ENCODE peak calls at places on chromosomes 6 and 20, in four cellular contexts. N, K, B and I are unnamed samples.

GRCh38 chr6:35717449-35718353 is 19.1 kb upstream of the ARMC12 start:
- DNase-seq in N (no peak), K (peak; percentile 59), B (no peak), I (no peak)

GRCh38 chr6:105001063-105001462 is 44.2 kb downstream of the LIN28B start:
- DNase-seq in N (no peak), K (no peak), B (no peak), I (no peak)

GRCh38 chr6:162973141-162973872 is 245.5 kb downstream of the PACRG start:
- DNase-seq in N (no peak), K (no peak), B (no peak), I (no peak)

GRCh38 chr6:127641905-127642304 is 64.9 kb downstream of the C6orf58 start:
- DNase-seq in N (no peak), K (no peak), B (no peak), I (no peak)

GRCh38 chr20:60465993-60466682 is 507.9 kb downstream of the CDH26 start:
- DNase-seq in N (no peak), K (no peak), B (no peak), I (no peak)

GRCh38 chr6:11264100-11264499 is 31.6 kb upstream of the NEDD9 start:
- DNase-seq in N (no peak), K (no peak), B (no peak), I (no peak)

GRCh38 chr20:50794846-50795634 is at the start of gene BCAS4:
- DNase-seq in N (peak; percentile 73), K (peak; percentile 83), B (peak; percentile 85), I (peak; percentile 87)

GRCh38 chr6:159908535-159908934 is 17.7 kb downstream of the MAS1 start:
- DNase-seq in N (no peak), K (no peak), B (no peak), I (no peak)

GRCh38 chr6:109713097-109713496 is 22.0 kb downstream of the FIG4 start:
- DNase-seq in N (no peak), K (no peak), B (peak; percentile 21), I (no peak)

GRCh38 chr20:44064501-44065400 is 122.2 kb downstream of the JPH2 start:
- DNase-seq in N (no peak), K (no peak), B (no peak), I (no peak)
- H3K27ac ChIP-seq in N (no peak overlapping the region), K (no peak overlapping the region), B (no peak overlapping the region), I (no peak overlapping the region)

DNA sequence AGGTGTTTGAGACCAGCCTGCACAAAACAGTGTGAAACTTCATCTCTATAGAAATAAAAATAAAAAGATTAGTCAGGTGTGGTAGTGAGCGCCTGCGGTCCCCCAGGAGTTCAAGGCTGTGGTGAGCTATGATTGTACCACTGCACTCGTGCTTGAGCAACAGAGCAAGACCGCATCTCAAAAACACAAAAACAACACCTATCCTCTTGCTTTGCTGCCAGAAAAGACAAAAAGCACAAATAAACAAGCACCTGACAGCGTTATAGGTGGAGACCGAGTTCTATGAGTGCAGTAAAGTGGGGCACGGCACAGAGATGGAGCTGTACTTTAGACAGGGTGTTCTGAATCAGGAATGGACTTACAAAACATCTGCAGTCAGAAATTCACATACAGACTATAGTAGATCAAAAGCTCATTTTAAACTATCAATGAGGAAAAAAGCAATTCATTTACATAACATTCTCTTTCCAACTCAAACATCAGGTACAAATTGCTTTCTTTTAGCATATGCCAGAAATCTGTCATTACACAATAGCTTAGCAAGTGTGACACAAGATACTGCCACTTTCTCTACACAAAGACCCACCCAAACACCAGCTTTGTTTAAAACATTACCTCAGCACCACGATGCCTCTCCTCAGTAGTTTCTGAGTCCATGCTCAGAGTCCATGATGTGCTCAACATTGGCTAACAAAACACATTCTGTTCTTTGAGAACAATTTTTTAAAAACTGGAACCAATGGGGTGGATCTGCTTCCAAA is 10.1 kb downstream of the EZR start:
- DNase-seq in N (no peak), K (no peak), B (no peak), I (no peak)
- H3K27ac ChIP-seq in N (peak overlapping the region; percentile 41), K (no peak overlapping the region), B (no peak overlapping the region), I (no peak overlapping the region)

GRCh38 chr6:137917518-137917917 is 50.5 kb downstream of the TNFAIP3 start:
- DNase-seq in N (no peak), K (no peak), B (no peak), I (no peak)
- H3K27ac ChIP-seq in N (no peak overlapping the region), K (no peak overlapping the region), B (no peak overlapping the region), I (no peak overlapping the region)

GRCh38 chr20:49668181-49668877 is 45.3 kb downstream of the B4GALT5 start:
- DNase-seq in N (peak; percentile 25), K (no peak), B (no peak), I (no peak)

GRCh38 chr20:49665796-49666195 is 47.9 kb downstream of the B4GALT5 start:
- DNase-seq in N (no peak), K (no peak), B (no peak), I (no peak)

GRCh38 chr20:49669601-49670189 is 44.0 kb downstream of the B4GALT5 start:
- DNase-seq in N (no peak), K (no peak), B (no peak), I (no peak)

GRCh38 chr20:49664914-49665313 is 48.8 kb downstream of the B4GALT5 start:
- DNase-seq in N (no peak), K (no peak), B (no peak), I (no peak)

GRCh38 chr20:49666906-49667305 is 46.8 kb downstream of the B4GALT5 start:
- DNase-seq in N (no peak), K (no peak), B (no peak), I (no peak)
- H3K27ac ChIP-seq in N (no peak overlapping the region), K (no peak overlapping the region), B (no peak overlapping the region), I (no peak overlapping the region)

DNA sequence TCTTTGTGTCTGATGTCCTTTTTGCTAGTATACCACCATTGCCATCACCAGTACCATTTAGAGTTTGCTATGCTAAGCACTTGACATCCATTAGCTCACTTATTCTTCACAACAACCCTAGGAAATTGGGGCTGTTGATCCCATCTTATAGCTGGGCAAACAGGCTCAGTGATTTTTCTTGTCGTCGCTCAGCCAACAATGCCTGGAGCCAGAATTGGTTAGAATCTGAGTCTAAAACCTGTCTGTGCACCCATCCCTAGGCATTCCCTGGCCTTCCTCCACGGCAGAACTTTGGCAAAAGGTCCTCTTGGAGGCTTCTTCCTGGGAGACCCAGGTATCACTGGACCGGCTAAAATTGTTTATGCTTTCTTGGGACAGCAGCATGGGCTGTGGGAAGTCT is 20.9 kb downstream of the PHF20 start:
- DNase-seq in N (no peak), K (no peak), B (no peak), I (no peak)
- H3K27ac ChIP-seq in N (no peak overlapping the region), K (no peak overlapping the region), B (no peak overlapping the region), I (no peak overlapping the region)